ENCODE peak calls at places on chromosome 12, in six cellular contexts. Y is HCT116, F is GM12878, X is HepG2, W is K562, E is upper lobe of left lung. O is an unnamed sample.

GRCh38 chr12:21500786-21501257 is 613 bp downstream of the RECQL start:
- ATAC-seq in Y (no peak), F (peak), X (peak), W (no peak), E (no peak), O (no peak)

GRCh38 chr12:87775051-87775450 is 254.2 kb downstream of the C12orf50 start:
- ATAC-seq in Y (no peak), F (no peak), X (no peak), W (no peak), E (no peak), O (no peak)

GRCh38 chr12:90836689-90837088 is 118.3 kb downstream of the CCER1 start:
- ATAC-seq in Y (no peak), F (no peak), X (peak), W (no peak), E (no peak), O (no peak)

GRCh38 chr12:101038289-101038871 is 171.7 kb downstream of the SLC5A8 start:
- ATAC-seq in Y (no peak), F (peak), X (no peak), W (no peak), E (no peak), O (no peak)

GRCh38 chr12:104866286-104866685 is 91.8 kb downstream of the SLC41A2 start:
- ATAC-seq in Y (no peak), F (no peak), X (no peak), W (no peak), E (no peak), O (no peak)

GRCh38 chr12:56257491-56258067 is 605 bp downstream of the ANKRD52 start:
- ATAC-seq in Y (peak), F (peak), X (peak), W (peak), E (peak), O (no peak)

GRCh38 chr12:19553177-19553576 is 113.9 kb downstream of the AEBP2 start:
- ATAC-seq in Y (no peak), F (no peak), X (no peak), W (no peak), E (no peak), O (no peak)

GRCh38 chr12:103665971-103666370 is 78.9 kb downstream of the STAB2 start:
- ATAC-seq in Y (no peak), F (no peak), X (no peak), W (no peak), E (no peak), O (no peak)

GRCh38 chr12:70033310-70033709 is 208.3 kb downstream of the MYRFL start:
- ATAC-seq in Y (no peak), F (no peak), X (no peak), W (no peak), E (no peak), O (no peak)

GRCh38 chr12:116159593-116159992 is 117.9 kb downstream of the MED13L start:
- ATAC-seq in Y (no peak), F (no peak), X (no peak), W (no peak), E (no peak), O (no peak)

GRCh38 chr12:113232787-113233585 is 11.7 kb downstream of the TPCN1 start:
- ATAC-seq in Y (no peak), F (peak), X (no peak), W (no peak), E (peak), O (peak)

GRCh38 chr12:14695685-14696084 is 714 bp downstream of the GUCY2C start:
- ATAC-seq in Y (no peak), F (no peak), X (no peak), W (no peak), E (no peak), O (no peak)

GRCh38 chr12:132444957-132445883 is 44.7 kb upstream of the FBRSL1 start:
- ATAC-seq in Y (peak), F (peak), X (no peak), W (peak), E (peak), O (no peak)

GRCh38 chr12:119664642-119665041 is 3.3 kb upstream of the PRKAB1 start:
- ATAC-seq in Y (no peak), F (no peak), X (no peak), W (no peak), E (no peak), O (no peak)

GRCh38 chr12:132517013-132517739 is 27.2 kb downstream of the FBRSL1 start:
- ATAC-seq in Y (no peak), F (no peak), X (peak), W (no peak), E (no peak), O (no peak)

GRCh38 chr12:26696613-26697092 is 136.3 kb downstream of the ITPR2 start:
- ATAC-seq in Y (no peak), F (no peak), X (no peak), W (peak), E (no peak), O (no peak)

GRCh38 chr12:59708484-59708883 is 112.7 kb downstream of the SLC16A7 start:
- ATAC-seq in Y (no peak), F (no peak), X (no peak), W (no peak), E (no peak), O (no peak)

GRCh38 chr12:3913278-3913677 is 40.1 kb upstream of the PARP11 start:
- ATAC-seq in Y (no peak), F (no peak), X (no peak), W (no peak), E (no peak), O (no peak)

GRCh38 chr12:92496790-92497189 is 206.0 kb upstream of the PLEKHG7 start:
- ATAC-seq in Y (no peak), F (peak), X (no peak), W (no peak), E (no peak), O (no peak)

GRCh38 chr12:118055144-118055557 is 5.8 kb downstream of the WSB2 start:
- ATAC-seq in Y (peak), F (peak), X (peak), W (peak), E (no peak), O (no peak)

GRCh38 chr12:23204933-23205778 is 580.2 kb downstream of the ETNK1 start:
- ATAC-seq in Y (no peak), F (peak), X (peak), W (peak), E (no peak), O (no peak)

GRCh38 chr12:45518516-45519235 is 210.8 kb upstream of the ARID2 start:
- ATAC-seq in Y (no peak), F (peak), X (no peak), W (peak), E (no peak), O (no peak)

GRCh38 chr12:117370588-117370987 is 9.2 kb upstream of the NOS1 start:
- ATAC-seq in Y (no peak), F (no peak), X (no peak), W (no peak), E (no peak), O (no peak)

GRCh38 chr12:32249701-32250270 is 143.1 kb downstream of the BICD1 start:
- ATAC-seq in Y (no peak), F (no peak), X (no peak), W (no peak), E (no peak), O (no peak)

GRCh38 chr12:32253154-32253795 is 146.1 kb upstream of the FGD4 start:
- ATAC-seq in Y (no peak), F (peak), X (no peak), W (no peak), E (no peak), O (no peak)

GRCh38 chr12:32254260-32254659 is 145.1 kb upstream of the FGD4 start:
- ATAC-seq in Y (no peak), F (no peak), X (no peak), W (no peak), E (no peak), O (no peak)

GRCh38 chr12:32248594-32249140 is 142.0 kb downstream of the BICD1 start:
- ATAC-seq in Y (no peak), F (no peak), X (no peak), W (no peak), E (no peak), O (no peak)

DNA sequence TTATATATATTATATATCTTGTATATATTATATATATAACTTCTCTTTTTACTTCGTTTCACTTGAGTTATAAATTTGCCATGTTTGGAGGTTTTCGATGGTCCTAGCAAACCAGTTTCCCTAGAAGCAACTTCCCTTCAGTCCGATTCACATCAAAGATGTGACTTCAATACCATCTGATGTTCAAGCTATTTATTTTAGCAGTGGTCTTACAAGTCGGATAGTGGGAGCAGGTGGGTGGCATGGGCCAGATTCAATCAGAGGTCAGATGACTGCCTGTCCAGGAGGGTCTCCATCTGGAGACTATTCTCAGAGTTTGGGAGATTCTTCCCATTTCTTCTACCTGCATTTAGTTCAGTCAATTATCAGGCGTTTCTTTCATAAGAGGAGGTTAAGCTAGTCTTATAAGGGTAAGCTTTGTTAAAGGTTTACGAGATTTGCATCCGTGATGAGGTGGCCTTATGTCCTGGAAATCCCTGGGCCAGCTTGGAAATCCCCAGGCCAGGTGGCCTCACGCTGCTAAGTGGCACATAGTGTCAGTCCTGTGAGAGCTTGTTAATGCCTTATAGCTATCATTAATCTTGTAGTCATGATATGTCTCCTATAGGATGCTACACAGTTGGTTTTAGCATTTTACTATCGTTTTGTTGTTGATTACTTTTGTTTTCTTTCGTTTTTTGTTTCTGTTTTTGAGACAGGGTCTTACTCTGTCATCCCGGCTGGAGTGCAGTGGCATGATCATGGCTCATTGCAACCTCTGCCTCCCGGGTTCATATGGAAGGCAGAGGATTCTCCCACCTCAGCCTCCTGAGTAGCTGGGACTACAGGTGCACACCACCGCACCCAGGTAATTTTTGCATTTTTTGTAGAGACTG is 145.8 kb downstream of the BICD1 start:
- ATAC-seq in Y (no peak), F (peak), X (no peak), W (no peak), E (no peak), O (no peak)
- H3K4me3 ChIP-seq in Y (no peak), F (peak), X (no peak), W (no peak), E (no peak), O (no peak)

GRCh38 chr12:54562720-54563356 is 13.4 kb downstream of the PDE1B start:
- ATAC-seq in Y (no peak), F (no peak), X (no peak), W (no peak), E (no peak), O (peak)

GRCh38 chr12:54561164-54561563 is 11.8 kb downstream of the PDE1B start:
- ATAC-seq in Y (no peak), F (peak), X (no peak), W (no peak), E (peak), O (peak)

GRCh38 chr12:54558759-54559158 is 9.4 kb downstream of the PDE1B start:
- ATAC-seq in Y (no peak), F (no peak), X (no peak), W (no peak), E (no peak), O (no peak)

GRCh38 chr12:54558311-54558710 is 8.9 kb downstream of the PDE1B start:
- ATAC-seq in Y (no peak), F (no peak), X (no peak), W (no peak), E (no peak), O (no peak)

GRCh38 chr12:54560374-54560858 is 11.0 kb downstream of the PDE1B start:
- ATAC-seq in Y (peak), F (peak), X (peak), W (peak), E (peak), O (peak)
- TF ChIP-seq POLR2A in Y (peak), F (peak), X (no peak), W (peak), E (no peak), O (peak)

GRCh38 chr12:52950553-52950952 is 1.6 kb downstream of the KRT18 start:
- ATAC-seq in Y (no peak), F (no peak), X (no peak), W (no peak), E (no peak), O (no peak)

GRCh38 chr12:52951640-52952039 is 2.7 kb downstream of the KRT18 start:
- ATAC-seq in Y (no peak), F (no peak), X (no peak), W (no peak), E (no peak), O (no peak)

GRCh38 chr12:52951126-52951525 is 2.2 kb downstream of the KRT18 start:
- ATAC-seq in Y (no peak), F (no peak), X (no peak), W (no peak), E (no peak), O (no peak)

GRCh38 chr12:52947738-52948423 is 1.0 kb upstream of the KRT18 start:
- ATAC-seq in Y (no peak), F (no peak), X (no peak), W (no peak), E (no peak), O (no peak)

DNA sequence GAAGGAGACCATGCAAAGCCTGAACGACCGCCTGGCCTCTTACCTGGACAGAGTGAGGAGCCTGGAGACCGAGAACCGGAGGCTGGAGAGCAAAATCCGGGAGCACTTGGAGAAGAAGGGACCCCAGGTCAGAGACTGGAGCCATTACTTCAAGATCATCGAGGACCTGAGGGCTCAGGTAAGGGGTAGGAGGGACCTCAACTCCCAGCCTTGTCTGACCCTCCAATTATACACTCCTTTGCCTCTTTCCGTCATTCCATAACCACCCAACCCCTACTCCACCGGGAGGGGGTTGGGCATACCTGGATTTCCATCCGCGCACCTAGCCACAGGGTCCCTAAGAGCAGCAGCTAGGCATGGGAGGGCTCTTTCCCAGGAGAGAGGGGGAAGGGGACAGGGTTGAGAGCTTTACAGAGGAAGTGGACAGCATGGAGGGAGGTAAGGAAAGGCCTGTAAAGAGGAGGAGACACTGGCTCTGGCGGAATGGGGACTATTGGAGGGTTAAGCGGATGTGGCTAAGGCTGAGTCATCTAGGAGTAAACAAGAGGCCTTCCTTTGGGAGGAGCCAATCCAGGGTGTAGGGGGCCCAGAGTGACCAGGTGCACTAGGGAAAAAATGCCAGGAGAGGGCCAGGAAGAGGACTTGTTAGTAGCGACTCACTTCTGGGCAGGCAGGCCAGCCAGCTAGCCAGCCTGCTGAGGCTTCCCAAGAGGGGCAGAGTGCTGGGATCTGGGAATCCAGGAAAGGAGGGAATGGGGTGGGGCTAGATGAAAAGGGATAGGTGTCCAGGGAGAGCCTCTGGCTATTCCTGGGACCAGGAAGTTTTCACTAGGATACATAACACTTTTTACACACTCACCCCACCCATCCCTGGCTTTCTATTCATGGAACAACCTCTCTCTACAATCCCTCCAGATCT is 754 bp downstream of the KRT18 start:
- ATAC-seq in Y (peak), F (no peak), X (peak), W (peak), E (peak), O (no peak)
- TF ChIP-seq POLR2AphosphoS5 in Y (peak), F (no peak), X (peak), W (peak), E (peak), O (no peak)

GRCh38 chr12:11150832-11151231 is 16.4 kb upstream of the TAS2R30 start:
- ATAC-seq in Y (no peak), F (peak), X (no peak), W (no peak), E (no peak), O (no peak)
- H3K4me3 ChIP-seq in Y (no peak), F (no peak), X (no peak), W (no peak), E (no peak), O (no peak)

GRCh38 chr12:53207042-53207441 is at the start of gene ITGB7:
- ATAC-seq in Y (no peak), F (peak), X (no peak), W (peak), E (peak), O (peak)

GRCh38 chr12:53208435-53208834 is 1.4 kb upstream of the ITGB7 start:
- ATAC-seq in Y (no peak), F (no peak), X (no peak), W (no peak), E (no peak), O (peak)

GRCh38 chr12:53204351-53204750 is 2.7 kb downstream of the ITGB7 start:
- ATAC-seq in Y (no peak), F (no peak), X (no peak), W (no peak), E (no peak), O (no peak)

GRCh38 chr12:53208877-53209463 is 1.9 kb upstream of the ITGB7 start:
- ATAC-seq in Y (no peak), F (peak), X (no peak), W (no peak), E (no peak), O (no peak)

GRCh38 chr12:53205747-53206146 is 1.3 kb downstream of the ITGB7 start:
- ATAC-seq in Y (peak), F (peak), X (peak), W (peak), E (peak), O (no peak)
- TF ChIP-seq POLR2A in Y (no peak), F (peak), X (no peak), W (no peak), E (no peak), O (no peak)

GRCh38 chr12:94010307-94010706 is 138.1 kb upstream of the PLXNC1 start:
- ATAC-seq in Y (no peak), F (no peak), X (no peak), W (no peak), E (no peak), O (no peak)
- TF ChIP-seq POLR2AphosphoS5 in Y (no peak), F (no peak), X (no peak), W (no peak), E (no peak), O (no peak)

GRCh38 chr12:110050927-110051326 is 2.6 kb upstream of the C12orf76 start:
- ATAC-seq in Y (no peak), F (no peak), X (no peak), W (no peak), E (no peak), O (no peak)
- H3K4me3 ChIP-seq in Y (no peak), F (no peak), X (no peak), W (no peak), E (no peak), O (no peak)

GRCh38 chr12:48631071-48631470 is 51.0 kb downstream of the KANSL2 start:
- ATAC-seq in Y (no peak), F (no peak), X (no peak), W (no peak), E (no peak), O (no peak)

GRCh38 chr12:48630346-48630745 is 51.7 kb downstream of the KANSL2 start:
- ATAC-seq in Y (no peak), F (no peak), X (no peak), W (no peak), E (no peak), O (no peak)

GRCh38 chr12:48629541-48629940 is 52.5 kb downstream of the KANSL2 start:
- ATAC-seq in Y (no peak), F (peak), X (no peak), W (no peak), E (no peak), O (no peak)
- TF ChIP-seq POLR2A in Y (no peak), F (no peak), X (no peak), W (no peak), E (no peak), O (no peak)

DNA sequence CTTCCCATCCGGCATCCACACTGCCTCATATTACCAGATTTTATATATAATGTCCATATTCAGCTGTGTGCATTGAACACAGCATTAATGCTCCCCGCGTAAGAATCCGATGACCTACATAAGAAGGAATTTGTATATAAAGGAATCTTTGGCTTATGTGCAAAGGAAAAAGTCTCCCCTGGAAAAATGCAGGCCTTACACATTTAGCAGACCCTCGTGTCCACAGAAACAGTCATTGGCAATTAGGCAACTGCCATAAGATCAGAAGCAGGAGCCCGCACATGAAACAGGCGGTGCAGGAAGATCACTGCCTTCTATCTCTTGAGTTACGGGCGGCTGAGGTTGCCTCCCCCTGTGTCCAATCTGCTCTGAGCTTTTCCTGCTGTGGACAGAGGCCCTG is 63.2 kb upstream of the RFX4 start:
- ATAC-seq in Y (no peak), F (no peak), X (no peak), W (no peak), E (no peak), O (no peak)
- TF ChIP-seq POLR2AphosphoS5 in Y (no peak), F (no peak), X (no peak), W (no peak), E (no peak), O (no peak)

O was measured in gastroesophageal sphincter.